ENCODE peak calls at places on chromosomes 2 and 18, in seven cellular contexts. X is transverse colon, B is brain microvascular endothelial cell, A is IMR-90, J is foreskin fibroblast, H is endothelial cell of umbilical vein, U is cardiac fibroblast. K is an unnamed sample.

GRCh38 chr2:66084948-66085590 is 349.9 kb upstream of the MEIS1 start:
- DNase-seq in A (no peak), H (no peak), U (no peak), X (no peak), J (no peak), B (no peak), K (no peak)

GRCh38 chr18:39039828-39040227 is 1474.2 kb upstream of the CELF4 start:
- DNase-seq in X (no peak), A (no peak), B (no peak), H (no peak), U (no peak), J (no peak), K (no peak)

GRCh38 chr2:53549497-53549896 is 218.1 kb upstream of the CHAC2 start:
- DNase-seq in X (no peak), U (no peak), A (no peak), J (no peak), H (no peak), B (no peak), K (no peak)

GRCh38 chr2:161095314-161095713 is 64.9 kb upstream of the TANK start:
- DNase-seq in U (no peak), H (no peak), J (no peak), A (no peak), B (no peak), X (no peak), K (no peak)

GRCh38 chr2:167331636-167332232 is 443.5 kb downstream of the XIRP2 start:
- DNase-seq in J (no peak), X (peak; percentile 22), A (no peak), B (no peak), H (no peak), U (peak; percentile 1), K (no peak)

GRCh38 chr2:218071218-218071937 is 2.3 kb downstream of the RUFY4 start:
- DNase-seq in H (no peak), U (no peak), B (no peak), A (no peak), J (no peak), X (no peak), K (no peak)

GRCh38 chr2:69149631-69150215 is 136.7 kb downstream of the ANTXR1 start:
- DNase-seq in U (peak; percentile 92), H (no peak), J (peak; percentile 44), X (peak; percentile 27), B (peak; percentile 63), A (peak; percentile 68), K (peak; percentile 93)

GRCh38 chr18:24015897-24016631 is 1.5 kb downstream of the TTC39C start:
- DNase-seq in A (no peak), H (no peak), B (no peak), J (peak; percentile 21), X (no peak), U (no peak), K (no peak)

GRCh38 chr18:78069784-78070664 is 820.4 kb downstream of the GALR1 start:
- DNase-seq in A (no peak), B (no peak), X (peak; percentile 11), J (no peak), H (no peak), U (no peak), K (no peak)

DNA sequence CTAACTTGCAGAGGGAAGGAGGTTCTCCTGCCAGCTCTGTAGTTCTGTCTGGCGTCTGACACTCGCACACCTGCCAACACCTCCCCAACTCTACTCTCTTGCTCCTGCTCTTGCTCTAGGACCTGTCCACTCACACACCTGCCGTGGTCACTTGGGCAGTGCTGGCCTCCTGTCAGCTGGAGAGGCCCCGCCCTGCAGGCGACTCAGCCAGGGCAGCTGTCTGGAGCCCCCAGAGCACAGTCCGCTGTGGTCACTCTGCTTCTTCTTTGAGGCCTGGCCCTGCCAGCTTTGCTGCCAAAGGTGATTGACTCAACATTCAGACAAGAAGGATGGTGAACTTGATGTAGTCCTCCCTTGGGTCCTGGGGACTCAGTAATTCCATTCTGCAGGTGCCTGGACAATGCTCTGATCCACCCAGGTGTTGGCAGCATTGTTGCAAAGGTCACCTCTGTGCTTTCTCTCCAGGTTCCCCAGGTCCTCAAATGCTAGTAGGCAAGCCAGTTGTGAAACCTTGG is 18.7 kb downstream of the TPO start:
- DNase-seq in X (no peak), J (no peak), H (no peak), U (no peak), B (no peak), A (no peak), K (no peak)
- TF ChIP-seq CTCF in X (no peak), J (no peak), H (no peak), U (no peak), B (no peak), A (no peak), K (no peak)

GRCh38 chr2:222423186-222423585 is 1.2 kb upstream of the SGPP2 start:
- DNase-seq in J (no peak), H (no peak), A (no peak), B (no peak), X (no peak), U (no peak), K (no peak)

GRCh38 chr2:222424729-222425671 is 657 bp downstream of the SGPP2 start:
- DNase-seq in H (no peak), U (no peak), A (no peak), J (peak; percentile 22), X (peak; percentile 43), B (no peak), K (no peak)

GRCh38 chr2:222421626-222422025 is 2.7 kb upstream of the SGPP2 start:
- DNase-seq in X (no peak), B (no peak), H (no peak), J (no peak), U (no peak), A (no peak), K (no peak)

GRCh38 chr2:222424281-222424728 is at the start of gene SGPP2:
- DNase-seq in J (peak; percentile 8), X (peak; percentile 75), U (no peak), H (no peak), A (no peak), B (no peak), K (no peak)

GRCh38 chr2:222423632-222424280 is 587 bp upstream of the SGPP2 start:
- DNase-seq in H (no peak), A (no peak), J (no peak), B (no peak), X (no peak), U (no peak), K (peak; percentile 22)
- H3K4me3 ChIP-seq in H (no peak overlapping the region), A (no peak overlapping the region), J (no peak overlapping the region), B (no peak overlapping the region), X (peak overlapping the region; percentile 73), U (no peak overlapping the region), K (no peak overlapping the region)

DNA sequence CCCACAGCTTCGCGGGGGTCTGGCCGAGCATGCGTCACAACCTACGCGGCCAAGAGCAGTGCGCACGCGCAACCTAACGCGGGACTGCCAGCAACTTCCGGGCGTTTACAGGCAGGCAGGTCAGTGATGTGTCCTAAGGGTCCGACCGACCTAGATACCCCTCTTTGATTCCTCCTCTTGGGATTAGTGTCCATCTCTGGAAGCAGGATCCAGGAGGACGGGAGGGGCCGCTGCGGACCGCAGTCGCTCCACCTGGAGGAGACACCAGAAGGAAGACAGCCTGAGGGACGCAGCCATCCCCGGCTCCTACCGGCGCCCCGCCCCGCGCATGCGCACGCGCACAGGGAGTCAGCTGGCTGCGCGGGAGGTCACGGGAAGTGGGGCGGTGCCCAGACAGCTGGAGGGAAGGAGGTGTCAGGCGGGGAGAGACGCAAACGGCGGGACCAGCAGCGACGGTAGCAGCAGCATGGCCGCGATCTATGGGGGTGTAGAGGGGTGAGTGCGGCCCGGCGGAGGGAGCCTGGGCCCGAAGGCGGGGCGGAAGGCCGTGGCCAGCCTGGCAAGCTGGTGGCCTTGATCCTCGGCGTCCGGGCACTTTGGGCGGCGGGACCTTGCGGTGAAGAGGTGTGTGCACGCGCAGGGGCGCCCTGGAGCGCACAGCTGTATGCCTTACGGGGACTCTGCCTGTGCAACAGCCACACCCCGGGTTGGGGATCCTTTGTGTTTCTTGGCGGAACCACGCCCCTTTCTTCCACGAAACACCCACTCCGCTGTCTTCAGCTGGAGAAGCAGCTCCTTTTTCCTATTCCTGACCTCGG is at the start of gene NAGK:
- DNase-seq in B (peak; percentile 94), U (peak; percentile 98), J (peak; percentile 98), X (peak; percentile 97), A (peak; percentile 94), H (peak; percentile 97), K (peak; percentile 97)
- TF ChIP-seq CTCF in B (no peak), U (no peak), J (no peak), X (no peak), A (peak; percentile 1), H (no peak), K (no peak)

DNA sequence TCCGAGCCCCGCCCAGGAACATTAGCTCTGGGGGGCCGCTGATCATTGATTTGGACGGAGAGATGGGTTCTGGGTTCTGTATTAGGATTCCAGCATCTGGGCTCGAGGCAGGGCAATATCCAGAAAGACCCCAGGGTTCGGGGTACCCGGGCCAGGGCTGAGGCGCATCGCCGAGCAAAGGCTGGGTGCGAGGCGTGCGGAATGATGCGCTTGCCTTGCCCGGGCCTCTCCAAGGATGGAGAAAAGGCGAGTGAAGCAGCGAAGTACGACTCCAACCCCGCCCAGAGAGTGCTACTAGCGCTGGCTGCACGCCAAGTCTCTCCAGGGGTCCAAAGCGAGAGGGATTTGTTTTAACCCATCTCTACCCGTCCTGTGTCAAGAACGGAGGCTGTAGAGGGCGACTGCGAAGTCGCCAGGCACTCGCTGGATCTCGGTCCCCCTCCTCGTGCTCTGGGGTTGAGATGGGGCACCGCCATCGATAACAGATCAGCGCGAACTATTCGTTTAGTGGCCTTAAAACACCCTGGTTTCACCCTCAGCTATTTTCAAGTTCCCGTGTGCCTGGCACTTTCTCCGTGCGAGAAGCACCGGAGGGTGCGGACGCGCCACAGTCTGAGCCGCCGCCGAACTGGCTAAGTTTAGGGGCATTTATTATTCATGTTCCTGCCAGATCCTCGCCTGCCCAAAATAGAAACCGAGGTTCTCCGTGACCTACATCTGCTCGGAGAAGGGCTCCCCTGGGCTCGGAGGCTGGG is 1.9 kb downstream of the ADCYAP1 start:
- DNase-seq in H (no peak), X (no peak), U (no peak), B (no peak), A (no peak), J (peak; percentile 11), K (no peak)
- H3K4me3 ChIP-seq in H (no peak overlapping the region), X (peak overlapping the region; percentile 45), U (peak overlapping the region; percentile 21), B (no peak overlapping the region), A (no peak overlapping the region), J (no peak overlapping the region), K (peak overlapping the region; percentile 12)

DNA sequence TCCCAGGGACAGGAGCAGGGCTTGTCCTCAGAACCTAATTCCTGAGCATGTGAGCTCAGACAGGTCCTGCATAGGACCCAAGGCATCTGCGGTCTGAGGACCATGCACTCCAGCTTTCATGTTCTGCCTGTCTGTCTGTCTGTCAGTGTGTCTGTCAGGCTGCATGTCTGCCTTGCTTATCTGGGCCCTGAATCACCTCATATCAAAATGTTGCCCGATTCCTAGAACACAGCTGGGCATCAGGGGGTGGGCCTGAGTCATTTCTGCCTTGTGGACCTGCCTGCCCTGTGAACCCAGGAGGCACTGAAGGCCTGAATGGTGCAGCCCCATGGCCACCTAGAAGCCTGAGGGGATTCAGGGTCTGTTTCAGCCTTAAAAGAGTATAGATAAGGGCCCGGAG is 22.1 kb downstream of the INHBB start:
- DNase-seq in J (no peak), A (no peak), U (no peak), H (no peak), X (no peak), B (no peak), K (no peak)
- TF ChIP-seq CTCF in J (no peak), A (no peak), U (no peak), H (no peak), X (no peak), B (no peak), K (no peak)

DNA sequence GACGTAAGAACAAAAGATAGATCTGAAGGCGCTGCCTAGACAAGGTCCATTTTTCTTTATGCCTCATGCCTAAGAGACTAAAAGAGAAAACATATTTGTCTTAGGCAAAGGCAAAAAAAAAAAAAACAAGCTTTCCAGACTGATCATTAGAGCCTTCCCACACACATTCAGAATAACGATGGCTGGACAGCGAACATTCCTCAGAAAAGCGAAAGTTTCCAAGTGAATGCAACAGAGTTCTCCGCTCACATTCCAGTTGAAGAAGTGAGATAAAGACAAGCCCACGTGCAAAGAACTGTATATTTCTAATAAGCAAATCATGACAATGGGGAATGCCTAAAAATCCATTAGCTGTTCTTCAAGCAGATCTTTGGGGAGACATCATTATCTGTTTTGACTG is 347.9 kb downstream of the METTL4 start:
- DNase-seq in B (peak; percentile 17), A (no peak), X (no peak), J (peak; percentile 31), H (no peak), U (peak; percentile 60), K (peak; percentile 71)
- H3K4me3 ChIP-seq in B (peak overlapping the region; percentile 44), A (no peak overlapping the region), X (no peak overlapping the region), J (peak overlapping the region; percentile 10), H (peak overlapping the region; percentile 19), U (peak overlapping the region; percentile 6), K (peak overlapping the region; percentile 60)

K was measured in fibroblast of pulmonary artery.